ENCODE peak calls at places on chromosomes 2 and 18, in eight cellular contexts. H is stimulated activated naive B cell treated with anti-CD40 and anti-IgM and Interleukin-4, amounts not matched to agents 10 μg/mL and 1 μg/mL and 100 μg/mL, for 72 hours; S is neural progenitor cell; N is midbrain; T is brain microvascular endothelial cell; J is prostate gland; F is T-cell; Y is activated T-helper 1 cell treated with Interleukin-2 at 50 U/mL for 16 hours. G is an unnamed sample.

GRCh38 chr18:9153281-9153680 is 16.7 kb downstream of the ANKRD12 start:
- DNase-seq in H (no peak), S (no peak), N (no peak), T (no peak), J (no peak), F (no peak), Y (no peak), G (no peak)

GRCh38 chr18:39057423-39058057 is 1491.9 kb upstream of the CELF4 start:
- DNase-seq in H (no peak), S (no peak), N (no peak), T (no peak), J (no peak), F (no peak), Y (no peak), G (no peak)

GRCh38 chr2:16900405-16901025 is 234.9 kb upstream of the CYRIA start:
- DNase-seq in H (no peak), S (peak; percentile 71), N (no peak), T (no peak), J (no peak), F (no peak), Y (no peak), G (no peak)

GRCh38 chr2:189305291-189305943 is 125.9 kb upstream of the COL5A2 start:
- DNase-seq in H (no peak), S (no peak), N (no peak), T (no peak), J (no peak), F (no peak), Y (no peak), G (no peak)

GRCh38 chr2:226031078-226031937 is 631.8 kb downstream of the NYAP2 start:
- DNase-seq in H (no peak), S (peak; percentile 93), N (peak; percentile 55), T (peak; percentile 76), J (peak; percentile 38), F (no peak), Y (no peak), G (no peak)

GRCh38 chr18:46319793-46320192 is 215.6 kb downstream of the HAUS1 start:
- DNase-seq in H (no peak), S (no peak), N (no peak), T (no peak), J (no peak), F (no peak), Y (no peak), G (no peak)

GRCh38 chr18:35969676-35970075 is 2.8 kb upstream of the RMP24 start:
- DNase-seq in H (no peak), S (no peak), N (no peak), T (no peak), J (no peak), F (no peak), Y (no peak), G (no peak)

GRCh38 chr2:8851811-8852560 is 14.6 kb upstream of the KIDINS220 start:
- DNase-seq in H (no peak), S (no peak), N (no peak), T (no peak), J (no peak), F (no peak), Y (no peak), G (no peak)

GRCh38 chr2:228417526-228417925 is 236.0 kb upstream of the SPHKAP start:
- DNase-seq in H (no peak), S (no peak), N (no peak), T (no peak), J (no peak), F (no peak), Y (no peak), G (no peak)

GRCh38 chr2:140695163-140695562 is 1435.7 kb downstream of the LRP1B start:
- DNase-seq in H (no peak), S (peak; percentile 17), N (no peak), T (peak; percentile 48), J (no peak), F (no peak), Y (no peak), G (no peak)

GRCh38 chr2:33405180-33406105 is 71.0 kb upstream of the RASGRP3 start:
- DNase-seq in H (no peak), S (no peak), N (no peak), T (no peak), J (no peak), F (no peak), Y (no peak), G (no peak)

GRCh38 chr2:196549052-196549451 is 90.5 kb upstream of the CCDC150 start:
- DNase-seq in H (no peak), S (no peak), N (no peak), T (no peak), J (no peak), F (no peak), Y (no peak), G (no peak)

GRCh38 chr2:54416938-54417337 is 39.2 kb upstream of the SPTBN1 start:
- DNase-seq in H (no peak), S (no peak), N (no peak), T (no peak), J (no peak), F (no peak), Y (no peak), G (no peak)

GRCh38 chr2:20225294-20226151 is 593 bp upstream of the SDC1 start:
- DNase-seq in H (peak; percentile 18), S (peak; percentile 89), N (peak; percentile 8), T (no peak), J (peak; percentile 82), F (no peak), Y (no peak), G (no peak)

GRCh38 chr2:65227035-65227470 is 578 bp upstream of the ACTR2 start:
- DNase-seq in H (peak; percentile 7), S (no peak), N (no peak), T (no peak), J (no peak), F (no peak), Y (no peak), G (no peak)

GRCh38 chr2:75560768-75561565 is at the start of gene EVA1A:
- DNase-seq in H (no peak), S (peak; percentile 80), N (no peak), T (peak; percentile 83), J (peak; percentile 11), F (no peak), Y (no peak), G (no peak)

GRCh38 chr2:10547011-10547410 is 98.9 kb upstream of the ODC1 start:
- DNase-seq in H (no peak), S (no peak), N (no peak), T (peak; percentile 21), J (no peak), F (no peak), Y (no peak), G (no peak)

GRCh38 chr2:59297829-59298228 is 1056.7 kb upstream of the FANCL start:
- DNase-seq in H (no peak), S (no peak), N (no peak), T (no peak), J (no peak), F (no peak), Y (no peak), G (no peak)

GRCh38 chr2:88735133-88735532 is 43.7 kb downstream of the RPIA start:
- DNase-seq in H (no peak), S (no peak), N (peak; percentile 60), T (no peak), J (no peak), F (no peak), Y (no peak), G (no peak)

GRCh38 chr2:41222593-41222992 is 770.7 kb upstream of the SLC8A1 start:
- DNase-seq in H (no peak), S (peak; percentile 29), N (no peak), T (no peak), J (no peak), F (no peak), Y (no peak), G (no peak)

GRCh38 chr18:39419315-39419714 is 1853.7 kb upstream of the CELF4 start:
- DNase-seq in H (no peak), S (no peak), N (no peak), T (no peak), J (no peak), F (no peak), Y (no peak), G (no peak)

GRCh38 chr2:25201265-25201664 is 32.9 kb upstream of the POMC start:
- DNase-seq in H (no peak), S (peak; percentile 54), N (no peak), T (no peak), J (no peak), F (no peak), Y (no peak), G (no peak)

GRCh38 chr18:24792164-24792563 is 331.7 kb downstream of the HRH4 start:
- DNase-seq in H (no peak), S (peak; percentile 59), N (no peak), T (no peak), J (no peak), F (no peak), Y (no peak), G (no peak)

GRCh38 chr2:167761465-167762136 is 485.8 kb downstream of the STK39 start:
- DNase-seq in H (no peak), S (no peak), N (no peak), T (no peak), J (no peak), F (no peak), Y (no peak), G (no peak)

GRCh38 chr2:184599054-184599874 is 935 bp downstream of the ZNF804A start:
- DNase-seq in H (no peak), S (no peak), N (no peak), T (peak; percentile 30), J (no peak), F (no peak), Y (no peak), G (no peak)

GRCh38 chr2:237091779-237092436 is 6.2 kb downstream of the COPS8 start:
- DNase-seq in H (no peak), S (no peak), N (no peak), T (peak; percentile 27), J (no peak), F (no peak), Y (no peak), G (no peak)

GRCh38 chr2:172179045-172179742 is 76.5 kb upstream of the DLX2 start:
- DNase-seq in H (no peak), S (no peak), N (no peak), T (no peak), J (no peak), F (no peak), Y (no peak), G (no peak)

GRCh38 chr2:177072069-177072468 is 140.5 kb upstream of the HNRNPA3 start:
- DNase-seq in H (no peak), S (no peak), N (no peak), T (no peak), J (no peak), F (no peak), Y (no peak), G (no peak)

GRCh38 chr18:32576296-32576916 is 105.7 kb upstream of the GAREM1 start:
- DNase-seq in H (no peak), S (peak; percentile 80), N (peak; percentile 65), T (peak; percentile 8), J (no peak), F (no peak), Y (no peak), G (no peak)

GRCh38 chr2:216015722-216016464 is 2.5 kb upstream of the MREG start:
- DNase-seq in H (peak; percentile 51), S (no peak), N (no peak), T (no peak), J (no peak), F (peak; percentile 36), Y (no peak), G (peak; percentile 33)

GRCh38 chr2:62663443-62663842 is 42.1 kb upstream of the EHBP1 start:
- DNase-seq in H (no peak), S (no peak), N (no peak), T (no peak), J (no peak), F (no peak), Y (no peak), G (no peak)

GRCh38 chr18:45059695-45060094 is 379.0 kb downstream of the SETBP1 start:
- DNase-seq in H (no peak), S (no peak), N (no peak), T (peak; percentile 74), J (no peak), F (no peak), Y (no peak), G (no peak)